ENCODE peak calls at places on chromosomes 7 and 10, in ten cellular contexts. R is adrenal gland, X is fibroblast of lung, H is SJSA1, Q is heart left ventricle, B is Panc1, Z is uterus, E is heart right ventricle, O is astrocyte, F is lower lobe of right lung. J is an unnamed sample. For H3K4me1, the result is how much of the 10 kb centered on the place peaks cover.

GRCh38 chr10:99432047-99432446 is 1.6 kb upstream of the GOT1 start:
- DNase-seq in R (no peak), X (no peak), H (no peak), Q (no peak), B (no peak), Z (no peak), E (no peak), O (no peak), F (no peak), J (no peak)

GRCh38 chr10:80491251-80492102 is 37.4 kb downstream of the TSPAN14 start:
- DNase-seq in R (no peak), X (no peak), H (no peak), Q (no peak), B (no peak), Z (no peak), E (no peak), O (no peak), F (peak), J (no peak)

GRCh38 chr7:18995811-18996400 is 121.5 kb downstream of the TWIST1 start:
- DNase-seq in R (no peak), X (no peak), H (peak), Q (no peak), B (no peak), Z (no peak), E (no peak), O (no peak), F (no peak), J (no peak)

GRCh38 chr7:157628456-157628855 is 291.7 kb downstream of the DNAJB6 start:
- DNase-seq in R (no peak), X (no peak), H (no peak), Q (no peak), B (no peak), Z (no peak), E (no peak), O (no peak), F (no peak), J (no peak)

GRCh38 chr10:91598211-91598981 is 34.5 kb downstream of the PPP1R3C start:
- DNase-seq in R (no peak), X (peak), H (peak), Q (no peak), B (no peak), Z (no peak), E (no peak), O (peak), F (no peak), J (no peak)

GRCh38 chr10:105885495-105885894 is 1244.4 kb downstream of the SORCS3 start:
- DNase-seq in R (no peak), X (no peak), H (no peak), Q (no peak), B (no peak), Z (no peak), E (no peak), O (no peak), F (no peak), J (no peak)

GRCh38 chr7:13279854-13280435 is 592.5 kb downstream of the ARL4A start:
- DNase-seq in R (no peak), X (peak), H (no peak), Q (no peak), B (no peak), Z (no peak), E (no peak), O (no peak), F (no peak), J (no peak)

GRCh38 chr7:86848226-86848625 is 204.5 kb downstream of the GRM3 start:
- DNase-seq in R (no peak), X (no peak), H (no peak), Q (no peak), B (no peak), Z (no peak), E (no peak), O (no peak), F (no peak), J (no peak)

GRCh38 chr7:29623976-29624375 is 60.3 kb downstream of the PRR15 start:
- DNase-seq in R (no peak), X (no peak), H (no peak), Q (no peak), B (no peak), Z (no peak), E (no peak), O (no peak), F (no peak), J (no peak)

GRCh38 chr10:8365935-8366911 is 311.7 kb downstream of the GATA3 start:
- DNase-seq in R (no peak), X (peak), H (peak), Q (no peak), B (peak), Z (no peak), E (no peak), O (peak), F (no peak), J (no peak)

GRCh38 chr7:7642081-7642480 is 1.5 kb downstream of the UMAD1 start:
- DNase-seq in R (no peak), X (no peak), H (no peak), Q (no peak), B (no peak), Z (no peak), E (no peak), O (no peak), F (no peak), J (no peak)

GRCh38 chr10:126569513-126570447 is 100.7 kb downstream of the C10orf90 start:
- DNase-seq in R (no peak), X (peak), H (peak), Q (no peak), B (peak), Z (no peak), E (no peak), O (peak), F (no peak), J (no peak)

GRCh38 chr7:127732306-127732705 is 80.3 kb downstream of the SND1 start:
- DNase-seq in R (no peak), X (no peak), H (no peak), Q (no peak), B (no peak), Z (no peak), E (no peak), O (no peak), F (no peak), J (no peak)

GRCh38 chr7:66804001-66804400 is 63.5 kb downstream of the RABGEF1 start:
- DNase-seq in R (peak), X (peak), H (no peak), Q (no peak), B (no peak), Z (no peak), E (no peak), O (peak), F (no peak), J (no peak)

GRCh38 chr10:6065845-6066244 is 3.7 kb upstream of the IL2RA start:
- DNase-seq in R (no peak), X (no peak), H (no peak), Q (peak), B (no peak), Z (no peak), E (peak), O (no peak), F (no peak), J (no peak)

GRCh38 chr10:6068422-6068821 is 6.3 kb upstream of the IL2RA start:
- DNase-seq in R (no peak), X (no peak), H (no peak), Q (no peak), B (no peak), Z (no peak), E (no peak), O (no peak), F (peak), J (peak)

GRCh38 chr10:6067457-6067856 is 5.3 kb upstream of the IL2RA start:
- DNase-seq in R (no peak), X (no peak), H (no peak), Q (no peak), B (no peak), Z (no peak), E (no peak), O (no peak), F (no peak), J (no peak)

GRCh38 chr10:6069101-6069931 is 7.1 kb upstream of the IL2RA start:
- DNase-seq in R (no peak), X (peak), H (peak), Q (no peak), B (no peak), Z (no peak), E (no peak), O (peak), F (no peak), J (no peak)

GRCh38 chr10:6068006-6068405 is 5.8 kb upstream of the IL2RA start:
- DNase-seq in R (no peak), X (no peak), H (no peak), Q (no peak), B (no peak), Z (no peak), E (no peak), O (no peak), F (no peak), J (no peak)
- H3K27ac ChIP-seq in R (no peak), X (no peak), H (no peak), Q (no peak), B (no peak), Z (no peak), E (no peak), O (no peak), F (no peak), J (peak)

GRCh38 chr7:129865932-129866214 is 86.9 kb downstream of the UBE2H start:
- DNase-seq in R (no peak), X (no peak), H (no peak), Q (no peak), B (no peak), Z (no peak), E (no peak), O (no peak), F (no peak), J (no peak)

GRCh38 chr7:129864042-129864441 is 88.7 kb downstream of the UBE2H start:
- DNase-seq in R (peak), X (peak), H (no peak), Q (peak), B (no peak), Z (peak), E (peak), O (peak), F (no peak), J (no peak)

GRCh38 chr7:129865093-129865931 is 87.4 kb downstream of the UBE2H start:
- DNase-seq in R (no peak), X (peak), H (no peak), Q (no peak), B (no peak), Z (no peak), E (no peak), O (no peak), F (no peak), J (no peak)

GRCh38 chr7:129859188-129859587 is 93.6 kb downstream of the UBE2H start:
- DNase-seq in R (no peak), X (peak), H (no peak), Q (no peak), B (no peak), Z (no peak), E (no peak), O (peak), F (no peak), J (no peak)

GRCh38 chr7:129862672-129863071 is 90.1 kb downstream of the UBE2H start:
- DNase-seq in R (no peak), X (no peak), H (no peak), Q (peak), B (no peak), Z (no peak), E (peak), O (no peak), F (no peak), J (no peak)
- H3K4me1 ChIP-seq in R (half or more), X (under half), H (under half), Q (half or more), B (under half), Z (under half), E (half or more), O (under half), F (half or more), J (half or more)

GRCh38 chr10:18340496-18341051 is 200.3 kb downstream of the CACNB2 start:
- DNase-seq in R (no peak), X (peak), H (no peak), Q (peak), B (no peak), Z (no peak), E (peak), O (peak), F (no peak), J (peak)
- H3K4me3 ChIP-seq in R (peak), X (peak), H (no peak), Q (peak), B (no peak), Z (peak), E (peak), O (peak), F (peak), J (peak)

GRCh38 chr10:55800607-55801241 is 560.3 kb downstream of the ZWINT start:
- DNase-seq in R (no peak), X (no peak), H (no peak), Q (no peak), B (no peak), Z (no peak), E (no peak), O (no peak), F (no peak), J (no peak)

GRCh38 chr10:55803055-55803454 is 558.0 kb downstream of the ZWINT start:
- DNase-seq in R (no peak), X (no peak), H (no peak), Q (no peak), B (no peak), Z (no peak), E (no peak), O (no peak), F (no peak), J (no peak)

GRCh38 chr10:55801262-55801661 is 559.8 kb downstream of the ZWINT start:
- DNase-seq in R (no peak), X (no peak), H (no peak), Q (no peak), B (no peak), Z (no peak), E (no peak), O (no peak), F (no peak), J (no peak)
- H3K27ac ChIP-seq in R (no peak), X (no peak), H (no peak), Q (no peak), B (no peak), Z (no peak), E (no peak), O (no peak), F (no peak), J (no peak)

DNA sequence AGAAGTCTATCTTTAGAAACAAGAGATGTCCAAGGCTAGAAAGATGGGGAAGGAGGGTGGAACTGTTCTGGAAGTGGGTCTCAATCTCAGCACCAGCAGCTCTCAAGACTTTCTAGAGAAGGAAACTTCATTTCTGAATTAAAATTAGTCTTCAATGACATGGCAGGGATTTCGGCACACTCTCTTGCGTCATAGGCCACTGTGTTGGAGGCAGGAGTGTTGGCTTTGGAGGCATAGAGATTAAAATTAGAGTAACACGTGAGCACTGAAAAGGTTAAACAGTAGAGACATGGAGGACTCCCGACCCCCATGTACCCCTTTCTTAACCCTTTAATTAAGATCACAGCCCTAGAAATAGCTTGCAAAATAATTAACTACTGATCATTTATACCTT is 43.3 kb downstream of the EGFR start:
- DNase-seq in R (no peak), X (no peak), H (no peak), Q (no peak), B (no peak), Z (no peak), E (no peak), O (no peak), F (no peak), J (no peak)
- H3K4me1 ChIP-seq in R (under half), X (under half), H (half or more), Q (under half), B (half or more), Z (under half), E (under half), O (half or more), F (under half), J (half or more)

GRCh38 chr7:149432121-149432691 is 28.7 kb downstream of the ZNF777 start:
- DNase-seq in R (no peak), X (no peak), H (no peak), Q (no peak), B (no peak), Z (no peak), E (no peak), O (no peak), F (no peak), J (no peak)

GRCh38 chr7:149430197-149430596 is 30.7 kb downstream of the ZNF777 start:
- DNase-seq in R (no peak), X (no peak), H (no peak), Q (no peak), B (no peak), Z (no peak), E (no peak), O (no peak), F (no peak), J (no peak)

GRCh38 chr7:149427893-149428292 is 33.0 kb downstream of the ZNF777 start:
- DNase-seq in R (no peak), X (no peak), H (no peak), Q (no peak), B (no peak), Z (no peak), E (no peak), O (no peak), F (no peak), J (no peak)

GRCh38 chr7:149433124-149433523 is 27.7 kb downstream of the ZNF777 start:
- DNase-seq in R (no peak), X (no peak), H (no peak), Q (no peak), B (no peak), Z (no peak), E (no peak), O (no peak), F (no peak), J (no peak)

DNA sequence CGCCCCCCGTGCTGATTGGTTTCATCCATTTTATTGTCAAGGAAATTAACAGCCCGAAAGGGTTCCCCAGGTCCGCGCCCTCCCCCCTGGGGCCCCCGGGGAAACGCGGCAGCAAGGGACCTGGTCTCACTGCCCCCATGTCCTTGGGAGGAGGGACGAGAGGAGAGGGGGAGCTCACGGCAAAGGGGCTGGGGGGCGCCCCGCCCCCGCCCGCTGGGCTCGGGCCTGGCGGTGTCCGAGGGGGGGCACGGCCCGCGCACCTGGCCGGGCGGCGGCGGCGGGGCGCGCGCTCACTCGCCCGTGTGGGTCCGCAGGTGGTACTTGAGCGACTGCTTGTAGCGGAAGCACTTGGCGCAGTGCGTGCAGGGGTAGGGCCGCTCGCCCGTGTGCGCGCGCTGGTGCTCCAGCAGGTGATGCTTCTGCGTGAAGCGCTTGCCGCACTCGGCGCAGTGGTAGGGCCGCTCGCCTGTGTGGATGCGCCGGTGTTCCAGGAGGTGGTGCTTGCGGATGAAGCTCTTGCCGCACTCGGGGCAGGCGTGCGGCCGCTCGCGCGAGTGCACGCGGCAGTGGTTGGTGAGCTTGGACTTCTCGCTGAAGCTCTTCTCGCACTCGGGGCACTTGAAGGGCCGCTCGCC is 29.3 kb downstream of the ZNF777 start:
- DNase-seq in R (no peak), X (no peak), H (no peak), Q (no peak), B (no peak), Z (no peak), E (no peak), O (no peak), F (no peak), J (no peak)
- H3K4me3 ChIP-seq in R (no peak), X (no peak), H (no peak), Q (no peak), B (no peak), Z (no peak), E (no peak), O (no peak), F (no peak), J (no peak)

GRCh38 chr7:122145937-122146336 is 1.9 kb upstream of the AASS start:
- DNase-seq in R (no peak), X (no peak), H (no peak), Q (no peak), B (no peak), Z (no peak), E (no peak), O (no peak), F (no peak), J (no peak)
- H3K27ac ChIP-seq in R (no peak), X (no peak), H (no peak), Q (peak), B (no peak), Z (no peak), E (no peak), O (no peak), F (no peak), J (peak)

GRCh38 chr7:30795161-30795943 is 24.1 kb downstream of the MINDY4 start:
- DNase-seq in R (no peak), X (no peak), H (no peak), Q (no peak), B (no peak), Z (no peak), E (no peak), O (no peak), F (no peak), J (no peak)

GRCh38 chr7:30796105-30796869 is 25.1 kb downstream of the MINDY4 start:
- DNase-seq in R (no peak), X (peak), H (peak), Q (no peak), B (no peak), Z (no peak), E (no peak), O (peak), F (no peak), J (no peak)

GRCh38 chr7:30799976-30800661 is 28.9 kb downstream of the MINDY4 start:
- DNase-seq in R (no peak), X (no peak), H (no peak), Q (no peak), B (no peak), Z (no peak), E (no peak), O (no peak), F (no peak), J (no peak)

GRCh38 chr7:30799206-30799975 is 28.2 kb downstream of the MINDY4 start:
- DNase-seq in R (peak), X (peak), H (peak), Q (no peak), B (no peak), Z (peak), E (no peak), O (peak), F (no peak), J (peak)

DNA sequence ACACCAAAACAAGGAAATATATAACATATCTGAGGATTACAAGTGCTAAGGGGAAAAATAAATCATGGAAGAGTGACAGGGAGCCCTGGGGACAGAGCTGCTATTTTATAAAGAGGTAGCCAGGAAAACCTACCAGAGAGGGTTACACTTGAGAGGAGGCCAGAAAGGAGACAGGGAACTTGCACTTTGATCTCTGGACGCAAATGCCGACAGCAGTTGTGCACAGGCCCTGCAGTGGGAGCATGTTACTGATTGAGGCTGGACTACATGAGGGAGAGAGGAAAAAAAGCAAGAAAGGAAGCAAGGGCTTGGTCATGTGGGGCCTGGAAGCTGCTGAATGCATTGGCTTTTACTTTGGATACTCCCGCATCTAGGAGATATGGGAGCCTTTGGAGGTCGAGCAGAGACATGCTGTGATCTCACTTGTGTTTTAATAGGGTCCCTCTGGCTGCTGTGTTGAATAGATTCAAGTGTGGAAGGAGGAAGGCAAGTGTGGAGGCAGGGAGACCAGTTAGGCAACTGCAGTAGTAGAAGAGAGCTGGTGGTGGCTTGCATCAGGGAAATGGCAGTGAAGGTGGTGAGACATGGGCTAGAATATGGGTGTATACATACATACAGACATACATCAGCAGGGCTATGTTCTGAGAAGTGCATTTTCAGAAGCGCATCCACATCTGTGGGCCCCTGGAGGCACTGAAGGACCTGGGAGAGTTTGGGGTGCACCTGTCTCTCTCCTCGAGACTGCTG is 26.2 kb downstream of the MINDY4 start:
- DNase-seq in R (no peak), X (no peak), H (no peak), Q (no peak), B (no peak), Z (no peak), E (no peak), O (no peak), F (no peak), J (no peak)
- H3K4me1 ChIP-seq in R (under half), X (under half), H (under half), Q (under half), B (under half), Z (under half), E (half or more), O (under half), F (under half), J (half or more)

GRCh38 chr10:24287559-24288195 is 78.7 kb downstream of the KIAA1217 start:
- DNase-seq in R (no peak), X (no peak), H (no peak), Q (no peak), B (no peak), Z (no peak), E (no peak), O (no peak), F (no peak), J (no peak)
- H3K4me3 ChIP-seq in R (no peak), X (no peak), H (no peak), Q (no peak), B (no peak), Z (no peak), E (no peak), O (no peak), F (no peak), J (no peak)

GRCh38 chr7:39535064-39535463 is 31.1 kb upstream of the YAE1 start:
- DNase-seq in R (no peak), X (no peak), H (no peak), Q (no peak), B (no peak), Z (no peak), E (no peak), O (no peak), F (no peak), J (no peak)
- H3K27ac ChIP-seq in R (no peak), X (no peak), H (no peak), Q (no peak), B (no peak), Z (no peak), E (no peak), O (no peak), F (no peak), J (no peak)

J was measured in left ventricle myocardium inferior.